ENCODE peak calls at places on chromosomes 2 and 18, in five cellular contexts. G is GM06990, A is body of pancreas, L is bronchial epithelial cell, H is colonic mucosa. M is an unnamed sample.

GRCh38 chr18:58496937-58497336 is 132.0 kb downstream of the ALPK2 start:
- DNase-seq in G (no peak), A (no peak), L (peak; percentile 20), H (no peak), M (no peak)

GRCh38 chr2:54768772-54769428 is 45.4 kb downstream of the EML6 start:
- DNase-seq in G (no peak), A (no peak), L (no peak), H (no peak), M (no peak)

GRCh38 chr2:157897106-157897971 is 21.2 kb upstream of the ACVR1 start:
- DNase-seq in G (peak; percentile 31), A (no peak), L (no peak), H (no peak), M (no peak)

GRCh38 chr2:122018736-122019135 is 263.3 kb downstream of the TSN start:
- DNase-seq in G (no peak), A (no peak), L (no peak), H (no peak), M (no peak)

GRCh38 chr2:88016948-88017779 is 817 bp upstream of the RNU2-63P start:
- DNase-seq in G (peak; percentile 81), A (peak; percentile 71), L (peak; percentile 60), H (peak; percentile 76), M (no peak)

GRCh38 chr2:33904801-33905200 is 305.7 kb upstream of the FAM98A start:
- DNase-seq in G (no peak), A (no peak), L (no peak), H (no peak), M (no peak)

GRCh38 chr18:39627936-39628335 is 2062.3 kb upstream of the CELF4 start:
- DNase-seq in G (no peak), A (no peak), L (no peak), H (no peak), M (no peak)

GRCh38 chr2:196259507-196260481 is 88.4 kb upstream of the STK17B start:
- DNase-seq in G (no peak), A (no peak), L (peak; percentile 97), H (no peak), M (no peak)

GRCh38 chr2:235694721-235695601 is 201.1 kb downstream of the AGAP1 start:
- DNase-seq in G (no peak), A (no peak), L (no peak), H (no peak), M (no peak)

GRCh38 chr18:77522031-77522675 is 272.5 kb downstream of the GALR1 start:
- DNase-seq in G (no peak), A (no peak), L (no peak), H (no peak), M (no peak)

GRCh38 chr2:47785986-47786385 is 3.0 kb downstream of the MSH6 start:
- DNase-seq in G (no peak), A (no peak), L (no peak), H (no peak), M (no peak)

GRCh38 chr2:216083464-216084279 is 2.0 kb downstream of the TMEM169 start:
- DNase-seq in G (no peak), A (no peak), L (no peak), H (no peak), M (peak; percentile 83)

GRCh38 chr2:60756097-60757087 is at the start of gene PAPOLG:
- DNase-seq in G (peak; percentile 91), A (peak; percentile 97), L (peak; percentile 85), H (peak; percentile 98), M (peak; percentile 66)

GRCh38 chr2:164792316-164793127 is 49.1 kb downstream of the COBLL1 start:
- DNase-seq in G (no peak), A (no peak), L (no peak), H (no peak), M (no peak)

GRCh38 chr2:230660294-230661060 is 52.2 kb upstream of the CAB39 start:
- DNase-seq in G (peak; percentile 70), A (no peak), L (no peak), H (peak; percentile 53), M (no peak)

GRCh38 chr18:58041633-58042032 is 2.4 kb upstream of the NEDD4L start:
- DNase-seq in G (no peak), A (no peak), L (peak; percentile 38), H (peak; percentile 75), M (no peak)

GRCh38 chr2:120857422-120857821 is 121.8 kb downstream of the GLI2 start:
- DNase-seq in G (no peak), A (no peak), L (no peak), H (no peak), M (no peak)

GRCh38 chr2:127479219-127479825 is 47.0 kb downstream of the IWS1 start:
- DNase-seq in G (peak; percentile 15), A (no peak), L (peak; percentile 62), H (no peak), M (peak; percentile 35)

GRCh38 chr2:112474844-112475486 is 7.0 kb upstream of the TTL start:
- DNase-seq in G (no peak), A (no peak), L (no peak), H (no peak), M (no peak)

GRCh38 chr2:195563857-195564512 is 93.0 kb upstream of the SLC39A10 start:
- DNase-seq in G (no peak), A (no peak), L (peak; percentile 78), H (no peak), M (peak; percentile 46)

GRCh38 chr18:2526320-2526719 is 45.0 kb downstream of the METTL4 start:
- DNase-seq in G (no peak), A (no peak), L (no peak), H (no peak), M (no peak)

GRCh38 chr2:29398384-29399237 is 283.4 kb downstream of the CLIP4 start:
- DNase-seq in G (no peak), A (no peak), L (no peak), H (no peak), M (no peak)

GRCh38 chr2:236820763-236821344 is 251.2 kb downstream of the ACKR3 start:
- DNase-seq in G (no peak), A (no peak), L (no peak), H (no peak), M (no peak)

GRCh38 chr2:235263205-235264120 is 230.4 kb upstream of the AGAP1 start:
- DNase-seq in G (no peak), A (peak; percentile 54), L (peak; percentile 69), H (peak; percentile 74), M (no peak)

GRCh38 chr18:48441405-48441881 is 32.3 kb upstream of the ZBTB7C start:
- DNase-seq in G (no peak), A (no peak), L (no peak), H (no peak), M (no peak)

GRCh38 chr18:71370095-71370494 is 1081.2 kb downstream of the SOCS6 start:
- DNase-seq in G (no peak), A (no peak), L (no peak), H (no peak), M (no peak)

GRCh38 chr2:9001229-9001628 is 2.3 kb downstream of the MBOAT2 start:
- DNase-seq in G (no peak), A (no peak), L (peak; percentile 88), H (peak; percentile 49), M (no peak)

GRCh38 chr2:190123956-190124355 is 61.4 kb upstream of the MSTN start:
- DNase-seq in G (no peak), A (no peak), L (peak; percentile 7), H (no peak), M (no peak)

GRCh38 chr2:40101076-40101688 is 322.1 kb upstream of the THUMPD2 start:
- DNase-seq in G (no peak), A (no peak), L (peak; percentile 35), H (no peak), M (peak; percentile 93)

GRCh38 chr2:142048581-142048980 is 82.2 kb downstream of the LRP1B start:
- DNase-seq in G (no peak), A (no peak), L (peak; percentile 4), H (no peak), M (no peak)

DNA sequence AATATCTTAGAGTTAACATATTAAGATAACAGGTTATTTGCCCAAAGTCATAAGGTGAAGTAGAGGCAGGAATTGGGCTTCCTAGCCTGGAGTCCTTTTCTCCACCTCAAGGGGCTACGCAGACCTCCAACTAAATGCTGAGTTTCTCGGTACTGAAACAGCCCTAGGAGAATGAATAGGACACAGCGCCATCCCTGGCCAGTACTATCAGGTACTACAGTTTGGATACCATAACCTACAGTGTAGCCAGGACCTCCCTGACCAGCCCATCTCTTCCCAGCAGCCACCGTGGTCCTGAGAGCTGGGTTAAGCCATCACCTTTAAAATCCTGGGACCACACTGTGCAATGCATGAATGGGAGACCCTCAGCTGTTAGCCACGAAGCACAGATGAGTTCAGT is 15.7 kb downstream of the CASP8 start:
- DNase-seq in G (no peak), A (no peak), L (no peak), H (no peak), M (no peak)
- TF ChIP-seq CTCF in G (no peak), A (no peak), L (no peak), H (no peak), M (peak; percentile 3)

GRCh38 chr2:203811491-203812221 is 55.9 kb upstream of the CTLA4 start:
- DNase-seq in G (no peak), A (peak; percentile 78), L (peak; percentile 89), H (peak; percentile 95), M (peak; percentile 70)
- H3K4me3 ChIP-seq in G (no peak overlapping the region), A (no peak overlapping the region), L (no peak overlapping the region), H (no peak overlapping the region), M (no peak overlapping the region)

DNA sequence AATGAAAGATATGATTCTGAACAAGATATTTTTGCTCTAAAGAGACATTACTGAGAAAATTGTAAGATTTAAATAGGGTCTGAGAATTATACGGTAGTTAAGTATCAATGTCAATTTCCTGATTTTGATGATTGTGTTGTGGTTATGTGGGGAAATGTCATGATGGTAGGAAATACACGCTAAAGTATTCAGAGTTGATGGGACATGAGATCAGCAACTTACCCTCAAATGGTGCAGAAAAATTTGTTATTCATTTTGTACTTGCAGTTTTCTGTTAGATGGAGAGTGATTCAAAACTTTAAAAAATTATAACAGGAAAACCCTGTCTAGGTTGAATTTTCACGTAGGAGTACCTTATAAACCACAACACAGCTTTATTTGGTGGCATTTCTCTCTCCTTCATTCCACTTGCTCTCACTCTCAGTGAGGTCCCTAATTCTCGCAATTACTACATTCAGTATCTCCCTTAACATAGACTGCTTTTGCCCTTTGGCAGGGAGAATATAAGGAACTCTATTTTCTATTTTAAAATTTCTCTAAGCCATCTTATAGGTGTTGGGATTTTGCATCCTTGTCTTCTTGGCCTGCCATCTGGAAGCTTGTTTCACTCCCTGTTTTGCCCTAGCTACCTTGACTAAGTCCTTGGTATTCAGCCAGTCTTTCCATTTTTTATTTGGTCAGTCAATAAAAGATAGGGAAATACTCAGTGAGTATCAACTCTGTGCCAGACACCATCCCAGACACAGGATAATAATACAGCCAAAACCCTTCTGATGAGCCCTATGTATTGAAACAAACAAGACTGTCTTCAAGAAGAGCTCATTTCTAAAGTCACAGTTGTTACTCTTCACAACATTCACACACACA is 550.6 kb upstream of the ACVR2A start:
- DNase-seq in G (no peak), A (no peak), L (no peak), H (no peak), M (no peak)
- TF ChIP-seq CTCF in G (no peak), A (no peak), L (no peak), H (no peak), M (no peak)

DNA sequence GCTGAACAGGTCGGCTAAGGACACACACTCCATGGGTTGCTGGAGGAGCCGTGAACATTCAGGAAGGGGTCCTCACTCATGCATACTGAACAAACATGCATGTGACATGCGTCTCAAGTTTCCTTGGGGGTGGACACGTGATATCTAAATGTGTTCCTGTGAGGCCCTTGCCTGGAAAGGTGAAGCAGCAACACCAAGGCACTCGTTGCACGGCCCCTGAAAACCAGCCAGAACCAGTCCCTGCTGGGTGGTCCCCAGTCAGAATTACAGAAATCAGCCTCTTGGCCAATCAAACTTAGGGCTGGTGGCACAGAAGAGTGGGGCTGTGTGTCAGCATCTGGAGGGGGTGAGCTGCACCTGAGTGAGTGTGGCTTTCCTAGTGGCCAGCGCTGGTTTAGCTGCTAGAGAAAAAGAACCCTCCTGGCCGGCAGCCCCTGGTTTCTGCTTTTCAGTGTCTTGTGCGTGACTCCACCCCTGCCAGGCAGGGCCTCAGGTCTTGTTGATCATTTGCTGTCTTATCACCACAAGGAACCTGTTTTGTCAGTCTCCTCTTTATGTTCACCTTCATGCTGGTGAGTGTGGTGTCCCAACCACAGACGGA is 3.2 kb upstream of the AQP12B start:
- DNase-seq in G (no peak), A (peak; percentile 82), L (peak; percentile 6), H (peak; percentile 68), M (no peak)
- H3K4me3 ChIP-seq in G (no peak overlapping the region), A (no peak overlapping the region), L (no peak overlapping the region), H (no peak overlapping the region), M (no peak overlapping the region)